ENCODE peak calls at places on chromosomes 1 and 21, in five cellular contexts. One of them, this sample, is unnamed.

GRCh38 chr21:34890724-34891609 is 158.1 kb downstream of the RUNX1 start:
- DNase-seq in adrenal gland: peak; percentile 17
- DNase-seq in stomach: no peak
- DNase-seq in Peyer's patch: peak; percentile 60
- DNase-seq in uterus: no peak
- DNase-seq in this sample: peak; percentile 21

GRCh38 chr1:100188617-100189016 is 10.6 kb upstream of the LRRC39 start:
- DNase-seq in Peyer's patch: no peak
- DNase-seq in adrenal gland: peak; percentile 76
- DNase-seq in stomach: no peak
- DNase-seq in uterus: no peak
- DNase-seq in this sample: peak; percentile 15

GRCh38 chr1:47931395-47931794 is 65.8 kb downstream of the TRABD2B start:
- DNase-seq in adrenal gland: no peak
- DNase-seq in uterus: no peak
- DNase-seq in stomach: peak; percentile 60
- DNase-seq in Peyer's patch: peak; percentile 72
- DNase-seq in this sample: no peak

GRCh38 chr1:179141592-179142244 is 59.8 kb downstream of the TOR3A start:
- DNase-seq in Peyer's patch: no peak
- DNase-seq in adrenal gland: no peak
- DNase-seq in stomach: no peak
- DNase-seq in uterus: no peak
- DNase-seq in this sample: no peak

GRCh38 chr1:65497276-65497830 is 76.9 kb downstream of the LEPR start:
- DNase-seq in stomach: no peak
- DNase-seq in Peyer's patch: no peak
- DNase-seq in uterus: no peak
- DNase-seq in adrenal gland: no peak
- DNase-seq in this sample: no peak

GRCh38 chr1:201468501-201468843 is 516 bp downstream of the PHLDA3 start:
- DNase-seq in stomach: peak; percentile 44
- DNase-seq in adrenal gland: peak; percentile 35
- DNase-seq in Peyer's patch: no peak
- DNase-seq in uterus: no peak
- DNase-seq in this sample: no peak

GRCh38 chr1:202234331-202235002 is 40.9 kb downstream of the LGR6 start:
- DNase-seq in adrenal gland: no peak
- DNase-seq in stomach: no peak
- DNase-seq in uterus: no peak
- DNase-seq in Peyer's patch: no peak
- DNase-seq in this sample: no peak

GRCh38 chr1:97209381-97209780 is 487.8 kb downstream of the PTBP2 start:
- DNase-seq in adrenal gland: no peak
- DNase-seq in Peyer's patch: no peak
- DNase-seq in stomach: no peak
- DNase-seq in uterus: no peak
- DNase-seq in this sample: no peak

GRCh38 chr21:37071561-37072238 is 1.2 kb downstream of the PIGP start:
- DNase-seq in uterus: peak; percentile 70
- DNase-seq in stomach: peak; percentile 37
- DNase-seq in adrenal gland: peak; percentile 91
- DNase-seq in Peyer's patch: peak; percentile 65
- DNase-seq in this sample: peak; percentile 76

GRCh38 chr1:53687886-53688285 is 51.1 kb downstream of the GLIS1 start:
- DNase-seq in stomach: no peak
- DNase-seq in adrenal gland: no peak
- DNase-seq in uterus: no peak
- DNase-seq in Peyer's patch: no peak
- DNase-seq in this sample: no peak

GRCh38 chr1:91523462-91523861 is 22.8 kb downstream of the CDC7 start:
- DNase-seq in Peyer's patch: no peak
- DNase-seq in adrenal gland: no peak
- DNase-seq in uterus: no peak
- DNase-seq in stomach: no peak
- DNase-seq in this sample: no peak

GRCh38 chr1:230826166-230826875 is 42.0 kb downstream of the C1orf198 start:
- DNase-seq in adrenal gland: no peak
- DNase-seq in Peyer's patch: no peak
- DNase-seq in stomach: no peak
- DNase-seq in uterus: no peak
- DNase-seq in this sample: no peak

GRCh38 chr1:57278558-57278957 is 145.3 kb downstream of the DAB1 start:
- DNase-seq in stomach: no peak
- DNase-seq in adrenal gland: no peak
- DNase-seq in uterus: no peak
- DNase-seq in Peyer's patch: no peak
- DNase-seq in this sample: no peak

GRCh38 chr1:76868154-76868882 is 1.0 kb downstream of the ST6GALNAC5 start:
- DNase-seq in Peyer's patch: peak; percentile 46
- DNase-seq in adrenal gland: peak; percentile 51
- DNase-seq in stomach: peak; percentile 25
- DNase-seq in uterus: peak; percentile 17
- DNase-seq in this sample: no peak

GRCh38 chr1:24694380-24694843 is 50.8 kb upstream of the CLIC4 start:
- DNase-seq in uterus: no peak
- DNase-seq in Peyer's patch: no peak
- DNase-seq in adrenal gland: no peak
- DNase-seq in stomach: no peak
- DNase-seq in this sample: no peak

GRCh38 chr1:44733365-44733764 is 2.4 kb upstream of the RNU5D-1 start:
- DNase-seq in adrenal gland: no peak
- DNase-seq in Peyer's patch: no peak
- DNase-seq in uterus: no peak
- DNase-seq in stomach: no peak
- DNase-seq in this sample: peak; percentile 72

GRCh38 chr1:45429543-45430159 is 61.3 kb downstream of the TESK2 start:
- DNase-seq in stomach: no peak
- DNase-seq in uterus: no peak
- DNase-seq in Peyer's patch: no peak
- DNase-seq in adrenal gland: no peak
- DNase-seq in this sample: no peak

GRCh38 chr1:229058111-229058551 is 212.8 kb upstream of the RAB4A start:
- DNase-seq in stomach: peak; percentile 74
- DNase-seq in uterus: no peak
- DNase-seq in Peyer's patch: peak; percentile 55
- DNase-seq in adrenal gland: no peak
- DNase-seq in this sample: no peak

GRCh38 chr1:27787895-27788294 is 14.9 kb downstream of the STX12 start:
- DNase-seq in uterus: no peak
- DNase-seq in adrenal gland: no peak
- DNase-seq in stomach: no peak
- DNase-seq in Peyer's patch: no peak
- DNase-seq in this sample: no peak

GRCh38 chr1:46747683-46748288 is 28.9 kb upstream of the EFCAB14 start:
- DNase-seq in Peyer's patch: peak; percentile 58
- DNase-seq in stomach: peak; percentile 57
- DNase-seq in adrenal gland: peak; percentile 32
- DNase-seq in uterus: no peak
- DNase-seq in this sample: peak; percentile 27

GRCh38 chr1:104855550-104855949 is 1105.9 kb downstream of the AMY1C start:
- DNase-seq in adrenal gland: no peak
- DNase-seq in uterus: no peak
- DNase-seq in stomach: no peak
- DNase-seq in Peyer's patch: no peak
- DNase-seq in this sample: no peak

GRCh38 chr1:187788686-187789085 is 959.9 kb downstream of the PLA2G4A start:
- DNase-seq in adrenal gland: no peak
- DNase-seq in stomach: no peak
- DNase-seq in Peyer's patch: no peak
- DNase-seq in uterus: no peak
- DNase-seq in this sample: no peak

GRCh38 chr1:13801232-13801631 is 101.2 kb downstream of the PRDM2 start:
- DNase-seq in stomach: peak; percentile 40
- DNase-seq in uterus: no peak
- DNase-seq in adrenal gland: no peak
- DNase-seq in Peyer's patch: no peak
- DNase-seq in this sample: no peak

GRCh38 chr1:116826818-116827606 is 72.8 kb downstream of the CD2 start:
- DNase-seq in Peyer's patch: peak; percentile 79
- DNase-seq in adrenal gland: no peak
- DNase-seq in uterus: no peak
- DNase-seq in stomach: no peak
- DNase-seq in this sample: no peak

GRCh38 chr1:182841368-182841988 is 2.3 kb downstream of the DHX9 start:
- DNase-seq in adrenal gland: no peak
- DNase-seq in stomach: no peak
- DNase-seq in Peyer's patch: no peak
- DNase-seq in uterus: no peak
- DNase-seq in this sample: no peak

GRCh38 chr1:225482489-225482950 is 54.7 kb upstream of the LBR start:
- DNase-seq in adrenal gland: no peak
- DNase-seq in stomach: no peak
- DNase-seq in Peyer's patch: no peak
- DNase-seq in uterus: no peak
- DNase-seq in this sample: no peak

GRCh38 chr1:205319081-205320018 is 2.2 kb downstream of the NUAK2 start:
- DNase-seq in adrenal gland: peak; percentile 85
- DNase-seq in stomach: peak; percentile 94
- DNase-seq in uterus: peak; percentile 65
- DNase-seq in Peyer's patch: peak; percentile 88
- DNase-seq in this sample: peak; percentile 35

GRCh38 chr1:1348420-1349255 is 580 bp downstream of the DVL1 start:
- DNase-seq in stomach: no peak
- DNase-seq in adrenal gland: no peak
- DNase-seq in uterus: no peak
- DNase-seq in Peyer's patch: no peak
- DNase-seq in this sample: no peak

GRCh38 chr21:45411810-45412206 is 6.8 kb downstream of the COL18A1 start:
- DNase-seq in uterus: no peak
- DNase-seq in adrenal gland: no peak
- DNase-seq in Peyer's patch: no peak
- DNase-seq in stomach: no peak
- DNase-seq in this sample: no peak

GRCh38 chr21:15688016-15688415 is 41.8 kb upstream of the USP25 start:
- DNase-seq in stomach: no peak
- DNase-seq in Peyer's patch: no peak
- DNase-seq in adrenal gland: no peak
- DNase-seq in uterus: no peak
- DNase-seq in this sample: no peak

DNA sequence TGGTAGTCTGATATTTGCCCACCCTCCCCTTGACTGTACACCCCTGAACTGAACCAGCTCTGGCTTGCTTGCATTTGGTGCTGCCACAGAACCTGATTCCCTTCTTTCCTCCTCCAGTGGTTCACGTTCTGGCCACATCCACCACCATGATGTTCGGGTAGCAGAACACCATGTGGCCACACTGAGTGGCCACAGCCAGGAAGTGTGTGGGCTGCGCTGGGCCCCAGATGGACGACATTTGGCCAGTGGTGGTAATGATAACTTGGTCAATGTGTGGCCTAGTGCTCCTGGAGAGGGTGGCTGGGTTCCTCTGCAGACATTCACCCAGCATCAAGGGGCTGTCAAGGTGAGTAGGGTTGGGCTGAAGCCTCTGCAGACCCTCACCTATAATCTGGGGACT is 1.8 kb downstream of the CDC20 start:
- DNase-seq in stomach: no peak
- DNase-seq in adrenal gland: no peak
- DNase-seq in uterus: no peak
- DNase-seq in Peyer's patch: no peak
- DNase-seq in this sample: no peak
- TF ChIP-seq POLR2A in stomach: no peak
- TF ChIP-seq POLR2A in adrenal gland: no peak
- TF ChIP-seq POLR2A in uterus: no peak
- TF ChIP-seq POLR2A in Peyer's patch: no peak
- TF ChIP-seq POLR2A in this sample: no peak

GRCh38 chr1:175969236-175969635 is 225.8 kb upstream of the TNR start:
- DNase-seq in stomach: no peak
- DNase-seq in Peyer's patch: no peak
- DNase-seq in adrenal gland: no peak
- DNase-seq in uterus: no peak
- DNase-seq in this sample: no peak
- H3K27ac ChIP-seq in stomach: no peak overlapping the region
- H3K27ac ChIP-seq in Peyer's patch: no peak overlapping the region
- H3K27ac ChIP-seq in adrenal gland: no peak overlapping the region
- H3K27ac ChIP-seq in uterus: no peak overlapping the region
- H3K27ac ChIP-seq in this sample: no peak overlapping the region

GRCh38 chr1:108075055-108075454 is 110.1 kb upstream of the VAV3 start:
- DNase-seq in uterus: no peak
- DNase-seq in adrenal gland: no peak
- DNase-seq in stomach: no peak
- DNase-seq in Peyer's patch: no peak
- DNase-seq in this sample: no peak
- H3K4me1 ChIP-seq in uterus: no peaks in the 10 kb centered on the region
- H3K4me1 ChIP-seq in adrenal gland: peaks cover 3% of the 10 kb centered on the region
- H3K4me1 ChIP-seq in stomach: no peaks in the 10 kb centered on the region
- H3K4me1 ChIP-seq in Peyer's patch: no peaks in the 10 kb centered on the region
- H3K4me1 ChIP-seq in this sample: no peaks in the 10 kb centered on the region

GRCh38 chr1:15850450-15851079 is 3.1 kb downstream of the SPEN start:
- DNase-seq in stomach: no peak
- DNase-seq in adrenal gland: no peak
- DNase-seq in uterus: no peak
- DNase-seq in Peyer's patch: no peak
- DNase-seq in this sample: no peak

GRCh38 chr1:15847893-15848142 is 311 bp downstream of the SPEN start:
- DNase-seq in stomach: no peak
- DNase-seq in Peyer's patch: no peak
- DNase-seq in adrenal gland: no peak
- DNase-seq in uterus: no peak
- DNase-seq in this sample: no peak

GRCh38 chr1:15848143-15848928 is 829 bp downstream of the SPEN start:
- DNase-seq in Peyer's patch: peak; percentile 72
- DNase-seq in stomach: peak; percentile 45
- DNase-seq in uterus: peak; percentile 38
- DNase-seq in adrenal gland: peak; percentile 39
- DNase-seq in this sample: no peak

GRCh38 chr1:15849775-15850449 is 2.4 kb downstream of the SPEN start:
- DNase-seq in uterus: peak; percentile 31
- DNase-seq in Peyer's patch: peak; percentile 54
- DNase-seq in stomach: peak; percentile 29
- DNase-seq in adrenal gland: peak; percentile 47
- DNase-seq in this sample: no peak

GRCh38 chr1:15848929-15849774 is 1.6 kb downstream of the SPEN start:
- DNase-seq in Peyer's patch: peak; percentile 94
- DNase-seq in stomach: peak; percentile 86
- DNase-seq in uterus: peak; percentile 83
- DNase-seq in adrenal gland: peak; percentile 87
- DNase-seq in this sample: peak; percentile 77
- TF ChIP-seq POLR2A in Peyer's patch: peak; percentile 68
- TF ChIP-seq POLR2A in stomach: no peak
- TF ChIP-seq POLR2A in uterus: peak; percentile 61
- TF ChIP-seq POLR2A in adrenal gland: peak; percentile 70
- TF ChIP-seq POLR2A in this sample: peak; percentile 56

GRCh38 chr1:234870020-234870378 is 258.6 kb downstream of the TOMM20 start:
- DNase-seq in uterus: peak; percentile 5
- DNase-seq in Peyer's patch: no peak
- DNase-seq in adrenal gland: no peak
- DNase-seq in stomach: no peak
- DNase-seq in this sample: no peak
- H3K27ac ChIP-seq in uterus: no peak overlapping the region
- H3K27ac ChIP-seq in Peyer's patch: no peak overlapping the region
- H3K27ac ChIP-seq in adrenal gland: no peak overlapping the region
- H3K27ac ChIP-seq in stomach: no peak overlapping the region
- H3K27ac ChIP-seq in this sample: peak overlapping the region; percentile 65

This sample was measured in gastrocnemius medialis.